ENCODE peak calls at places on chromosome 4, in nine cellular contexts. T is GM20000, I is endothelial cell, R is upper lobe of left lung, O is GM13977, Y is testis, C is cardiac muscle cell, H is astrocyte of the spinal cord, V is NB4. L is an unnamed sample.

GRCh38 chr4:10273030-10273429 is 156.4 kb upstream of the WDR1 start:
- DNase-seq in T (no peak), I (no peak), R (no peak), O (no peak), Y (no peak), C (no peak), H (no peak), V (no peak), L (no peak)

GRCh38 chr4:972651-973424 is 531 bp downstream of the DGKQ start:
- DNase-seq in T (peak), I (no peak), R (peak), O (peak), Y (no peak), C (no peak), H (no peak), V (peak), L (peak)

GRCh38 chr4:26238782-26239647 is 81.8 kb upstream of the RBPJ start:
- DNase-seq in T (no peak), I (no peak), R (no peak), O (no peak), Y (no peak), C (no peak), H (peak), V (no peak), L (peak)

GRCh38 chr4:54076673-54077072 is 12.3 kb upstream of the CHIC2 start:
- DNase-seq in T (no peak), I (no peak), R (no peak), O (no peak), Y (no peak), C (no peak), H (no peak), V (no peak), L (no peak)

GRCh38 chr4:23945521-23946017 is 55.7 kb upstream of the PPARGC1A start:
- DNase-seq in T (no peak), I (no peak), R (no peak), O (no peak), Y (peak), C (no peak), H (peak), V (peak), L (no peak)

GRCh38 chr4:57091657-57092162 is 18.5 kb downstream of the IGFBP7 start:
- DNase-seq in T (no peak), I (no peak), R (no peak), O (no peak), Y (no peak), C (no peak), H (no peak), V (no peak), L (no peak)

GRCh38 chr4:102625232-102625930 is 124.2 kb downstream of the NFKB1 start:
- DNase-seq in T (peak), I (no peak), R (no peak), O (peak), Y (no peak), C (peak), H (peak), V (peak), L (peak)

GRCh38 chr4:147326581-147326980 is 154.3 kb upstream of the EDNRA start:
- DNase-seq in T (no peak), I (no peak), R (no peak), O (no peak), Y (no peak), C (no peak), H (peak), V (no peak), L (no peak)

GRCh38 chr4:84529169-84529751 is 30.2 kb upstream of the NKX6-1 start:
- DNase-seq in T (peak), I (no peak), R (no peak), O (peak), Y (no peak), C (peak), H (peak), V (peak), L (peak)

GRCh38 chr4:3317011-3317655 is 24.3 kb downstream of the RGS12 start:
- DNase-seq in T (no peak), I (no peak), R (peak), O (no peak), Y (no peak), C (no peak), H (no peak), V (no peak), L (no peak)

GRCh38 chr4:72690782-72691181 is 121.8 kb upstream of the ADAMTS3 start:
- DNase-seq in T (no peak), I (no peak), R (no peak), O (no peak), Y (no peak), C (peak), H (no peak), V (no peak), L (no peak)

GRCh38 chr4:187606581-187606980 is 389.0 kb upstream of the ZFP42 start:
- DNase-seq in T (peak), I (peak), R (no peak), O (peak), Y (peak), C (peak), H (peak), V (peak), L (peak)

GRCh38 chr4:110622841-110623709 is at the start of gene PITX2:
- DNase-seq in T (peak), I (peak), R (peak), O (peak), Y (peak), C (peak), H (peak), V (no peak), L (peak)

GRCh38 chr4:139014391-139015268 is 951 bp upstream of the NOCT start:
- DNase-seq in T (peak), I (no peak), R (no peak), O (peak), Y (no peak), C (no peak), H (peak), V (peak), L (no peak)

GRCh38 chr4:57048590-57049304 is 61.4 kb downstream of the IGFBP7 start:
- DNase-seq in T (no peak), I (no peak), R (no peak), O (no peak), Y (no peak), C (no peak), H (no peak), V (no peak), L (no peak)

GRCh38 chr4:77022581-77023133 is 53.1 kb downstream of the CCNI start:
- DNase-seq in T (no peak), I (peak), R (no peak), O (no peak), Y (no peak), C (peak), H (peak), V (no peak), L (peak)

GRCh38 chr4:176193898-176194297 is 1.5 kb downstream of the SPATA4 start:
- DNase-seq in T (no peak), I (no peak), R (no peak), O (no peak), Y (no peak), C (no peak), H (peak), V (no peak), L (no peak)

GRCh38 chr4:182938213-182938645 is 21.0 kb upstream of the DCTD start:
- DNase-seq in T (peak), I (peak), R (peak), O (peak), Y (peak), C (peak), H (peak), V (peak), L (peak)

GRCh38 chr4:73998040-73999011 is at the start of gene CXCL5:
- DNase-seq in T (no peak), I (peak), R (peak), O (no peak), Y (peak), C (peak), H (peak), V (no peak), L (peak)

GRCh38 chr4:142671516-142671915 is 174.6 kb downstream of the INPP4B start:
- DNase-seq in T (no peak), I (no peak), R (no peak), O (no peak), Y (no peak), C (no peak), H (no peak), V (no peak), L (peak)
- TF ChIP-seq CTCF in T (no peak), I (peak), R (no peak), O (no peak), Y (no peak), C (peak), H (no peak), V (no peak), L (peak)

GRCh38 chr4:106140601-106141000 is 175.4 kb downstream of the TBCK start:
- DNase-seq in T (no peak), I (no peak), R (no peak), O (no peak), Y (no peak), C (no peak), H (no peak), V (no peak), L (no peak)
- TF ChIP-seq CTCF in T (no peak), I (no peak), R (no peak), O (no peak), Y (no peak), C (no peak), H (no peak), V (no peak), L (no peak)

GRCh38 chr4:145884775-145885174 is 53.8 kb downstream of the ZNF827 start:
- DNase-seq in T (no peak), I (no peak), R (no peak), O (no peak), Y (no peak), C (no peak), H (no peak), V (no peak), L (no peak)
- TF ChIP-seq CTCF in T (no peak), I (no peak), R (no peak), O (no peak), Y (no peak), C (no peak), H (no peak), V (no peak), L (no peak)

GRCh38 chr4:37482236-37482635 is 203.9 kb downstream of the RELL1 start:
- DNase-seq in T (no peak), I (no peak), R (no peak), O (no peak), Y (no peak), C (no peak), H (no peak), V (no peak), L (no peak)
- TF ChIP-seq CTCF in T (no peak), I (no peak), R (no peak), O (no peak), Y (no peak), C (no peak), H (no peak), V (no peak), L (no peak)

DNA sequence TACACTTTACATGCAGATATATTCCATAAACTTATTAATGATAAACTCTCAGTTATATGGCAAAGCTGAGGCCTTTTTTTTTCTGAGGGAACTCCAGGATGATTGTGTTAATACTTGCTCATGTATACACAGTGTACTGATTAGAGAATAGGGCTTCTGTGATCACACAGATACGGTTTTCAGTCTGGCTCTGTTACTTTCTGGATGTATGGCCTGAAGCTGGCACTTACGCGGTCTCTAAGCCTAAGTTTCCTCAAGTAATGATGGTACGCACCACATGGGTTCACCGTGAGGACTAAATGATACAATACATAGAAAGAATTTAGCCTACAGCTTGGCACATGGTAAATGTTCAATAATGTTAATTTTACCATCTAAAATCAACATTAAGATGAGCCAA is 73.8 kb downstream of the SEC24D start:
- DNase-seq in T (no peak), I (no peak), R (no peak), O (no peak), Y (no peak), C (no peak), H (no peak), V (no peak), L (no peak)
- TF ChIP-seq CTCF in T (no peak), I (no peak), R (no peak), O (no peak), Y (no peak), C (no peak), H (no peak), V (no peak), L (no peak)

DNA sequence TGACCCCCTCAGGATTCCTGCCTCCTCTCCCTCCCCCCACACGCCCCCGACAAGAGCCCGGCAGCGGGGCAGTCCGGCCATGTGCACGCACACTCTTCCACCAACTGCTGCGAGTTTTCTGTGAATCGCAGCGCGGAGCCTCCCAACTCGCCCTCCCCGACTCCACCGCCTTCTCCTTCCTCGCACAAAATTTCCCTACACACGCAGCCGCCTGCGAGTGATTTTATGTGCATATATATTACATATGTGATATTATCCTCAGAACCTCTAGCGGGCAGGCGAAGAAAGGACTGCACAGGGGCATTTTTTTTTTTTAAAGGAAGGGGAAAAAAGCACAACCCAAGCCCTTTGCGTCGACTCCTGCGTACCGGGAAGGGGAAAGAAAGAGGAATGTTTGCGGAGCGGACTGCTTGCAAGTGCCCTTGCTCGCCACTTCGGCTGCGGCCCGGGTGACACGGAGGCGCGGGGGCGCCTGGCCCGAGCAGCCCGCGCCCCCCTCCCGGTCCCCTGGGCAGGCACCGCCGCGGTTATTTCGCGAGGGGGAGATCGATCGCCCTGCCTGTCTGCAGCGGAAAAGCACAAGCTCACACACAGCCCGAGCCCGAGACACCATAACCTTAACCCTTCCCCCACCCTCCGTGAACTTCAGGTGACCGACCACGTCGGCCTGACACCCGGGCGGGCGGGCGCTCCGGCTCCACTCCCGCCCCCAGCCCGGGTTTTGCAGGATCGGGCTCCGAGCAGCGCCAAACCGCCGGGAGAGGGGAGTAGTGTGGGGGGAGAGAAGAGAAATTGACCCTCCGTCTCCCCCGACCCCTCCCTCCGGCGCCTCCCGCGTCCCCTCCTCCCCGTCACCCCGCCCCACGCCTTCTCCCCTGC is 2.2 kb downstream of the ZNF827 start:
- DNase-seq in T (peak), I (peak), R (peak), O (peak), Y (peak), C (peak), H (peak), V (peak), L (peak)
- TF ChIP-seq CTCF in T (no peak), I (peak), R (peak), O (peak), Y (no peak), C (peak), H (peak), V (no peak), L (peak)